ENCODE peak calls at places on chromosomes 16 and 17, in four cellular contexts. One of them, this sample, is unnamed.

GRCh38 chr17:22102177-22102576 is 409.9 kb downstream of the KCNJ18 start:
- DNase-seq in neural crest cell: no peak
- DNase-seq in astrocyte of the cerebellum: no peak
- DNase-seq in PC-3: no peak
- DNase-seq in this sample: no peak

GRCh38 chr16:46763147-46763546 is 15.0 kb upstream of the MYLK3 start:
- DNase-seq in neural crest cell: no peak
- DNase-seq in astrocyte of the cerebellum: no peak
- DNase-seq in PC-3: no peak
- DNase-seq in this sample: no peak

GRCh38 chr16:9647981-9648701 is 534.1 kb downstream of the GRIN2A start:
- DNase-seq in astrocyte of the cerebellum: no peak
- DNase-seq in PC-3: peak; percentile 43
- DNase-seq in neural crest cell: peak; percentile 3
- DNase-seq in this sample: no peak

GRCh38 chr16:28982418-28982817 is 2.4 kb upstream of the LAT start:
- DNase-seq in astrocyte of the cerebellum: no peak
- DNase-seq in neural crest cell: no peak
- DNase-seq in PC-3: no peak
- DNase-seq in this sample: no peak

GRCh38 chr16:49658491-49658890 is 197.4 kb downstream of the ZNF423 start:
- DNase-seq in neural crest cell: no peak
- DNase-seq in PC-3: no peak
- DNase-seq in astrocyte of the cerebellum: no peak
- DNase-seq in this sample: no peak

GRCh38 chr17:15000661-15001060 is 264.5 kb downstream of the PMP22 start:
- DNase-seq in PC-3: no peak
- DNase-seq in astrocyte of the cerebellum: no peak
- DNase-seq in neural crest cell: no peak
- DNase-seq in this sample: no peak

GRCh38 chr16:11681977-11682654 is 13.9 kb downstream of the SNN start:
- DNase-seq in astrocyte of the cerebellum: no peak
- DNase-seq in neural crest cell: no peak
- DNase-seq in PC-3: no peak
- DNase-seq in this sample: no peak

GRCh38 chr17:45117848-45118646 is 14.3 kb downstream of the PLCD3 start:
- DNase-seq in astrocyte of the cerebellum: no peak
- DNase-seq in PC-3: no peak
- DNase-seq in neural crest cell: no peak
- DNase-seq in this sample: no peak

GRCh38 chr16:30526823-30527634 is 663 bp upstream of the ZNF768 start:
- DNase-seq in neural crest cell: peak; percentile 95
- DNase-seq in astrocyte of the cerebellum: peak; percentile 87
- DNase-seq in PC-3: peak; percentile 95
- DNase-seq in this sample: peak; percentile 96

GRCh38 chr16:22887445-22887844 is 73.5 kb downstream of the HS3ST2 start:
- DNase-seq in neural crest cell: no peak
- DNase-seq in astrocyte of the cerebellum: no peak
- DNase-seq in PC-3: no peak
- DNase-seq in this sample: no peak

GRCh38 chr17:2683912-2684311 is 27.7 kb downstream of the CLUH start:
- DNase-seq in neural crest cell: no peak
- DNase-seq in PC-3: peak; percentile 29
- DNase-seq in astrocyte of the cerebellum: no peak
- DNase-seq in this sample: no peak

GRCh38 chr17:21549107-21549687 is 143.1 kb upstream of the KCNJ18 start:
- DNase-seq in neural crest cell: no peak
- DNase-seq in astrocyte of the cerebellum: no peak
- DNase-seq in PC-3: peak; percentile 40
- DNase-seq in this sample: no peak

GRCh38 chr17:44247346-44248219 is 20.4 kb downstream of the SLC4A1 start:
- DNase-seq in neural crest cell: no peak
- DNase-seq in astrocyte of the cerebellum: no peak
- DNase-seq in PC-3: no peak
- DNase-seq in this sample: no peak

GRCh38 chr16:75152635-75153034 is 4.3 kb downstream of the ZFP1 start:
- DNase-seq in neural crest cell: no peak
- DNase-seq in PC-3: no peak
- DNase-seq in astrocyte of the cerebellum: no peak
- DNase-seq in this sample: no peak

GRCh38 chr16:54929090-54930033 is 1.3 kb upstream of the IRX5 start:
- DNase-seq in astrocyte of the cerebellum: peak; percentile 98
- DNase-seq in neural crest cell: peak; percentile 99
- DNase-seq in PC-3: peak; percentile 74
- DNase-seq in this sample: peak; percentile 100
- TF ChIP-seq CTCF in astrocyte of the cerebellum: no peak
- TF ChIP-seq CTCF in neural crest cell: peak; percentile 43
- TF ChIP-seq CTCF in PC-3: no peak
- TF ChIP-seq CTCF in this sample: no peak

DNA sequence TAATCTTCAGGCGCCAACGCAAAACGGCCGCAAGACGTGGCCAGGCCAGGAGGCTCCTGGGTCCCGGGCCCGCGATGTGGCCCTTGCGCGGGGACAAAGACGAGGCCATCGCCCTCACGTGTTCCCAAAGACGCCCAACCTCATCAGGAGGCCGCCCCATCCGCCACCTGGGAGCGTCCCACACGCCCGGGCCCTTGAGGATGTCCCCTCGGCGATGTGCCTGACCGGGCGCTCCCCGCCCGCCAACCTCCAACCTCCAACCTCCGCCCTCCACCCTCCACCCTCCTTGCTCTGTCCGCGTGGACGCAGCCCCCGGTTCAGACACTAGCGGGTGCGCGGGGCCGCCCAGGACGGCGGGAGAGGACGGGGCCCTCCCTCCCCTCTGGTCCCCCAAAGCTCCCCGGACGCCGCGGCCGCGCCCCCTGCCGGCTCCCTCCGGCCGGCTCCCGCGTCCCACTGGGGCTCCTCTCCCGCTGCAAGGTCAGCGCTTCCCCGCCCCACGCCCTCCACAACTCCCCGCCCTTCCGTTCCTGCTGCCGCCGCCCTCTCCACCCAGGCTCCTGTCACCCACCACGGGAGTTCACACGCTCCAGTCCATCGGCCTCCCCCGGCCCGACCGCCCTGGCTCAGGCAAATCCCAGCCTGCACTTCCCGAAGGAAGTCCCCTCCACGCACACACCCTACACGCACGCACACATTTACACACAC is 250.8 kb upstream of the RPL38 start:
- DNase-seq in PC-3: no peak
- DNase-seq in neural crest cell: peak; percentile 73
- DNase-seq in astrocyte of the cerebellum: no peak
- DNase-seq in this sample: no peak
- TF ChIP-seq CTCF in PC-3: peak; percentile 16
- TF ChIP-seq CTCF in neural crest cell: peak; percentile 67
- TF ChIP-seq CTCF in astrocyte of the cerebellum: peak; percentile 39
- TF ChIP-seq CTCF in this sample: peak; percentile 58

GRCh38 chr17:31733326-31733725 is 125.7 kb downstream of the COPRS start:
- DNase-seq in neural crest cell: no peak
- DNase-seq in PC-3: no peak
- DNase-seq in astrocyte of the cerebellum: no peak
- DNase-seq in this sample: no peak
- TF ChIP-seq CTCF in neural crest cell: no peak
- TF ChIP-seq CTCF in PC-3: no peak
- TF ChIP-seq CTCF in astrocyte of the cerebellum: no peak
- TF ChIP-seq CTCF in this sample: no peak

GRCh38 chr16:53121043-53121442 is 66.3 kb downstream of the CHD9 start:
- DNase-seq in PC-3: no peak
- DNase-seq in astrocyte of the cerebellum: no peak
- DNase-seq in neural crest cell: no peak
- DNase-seq in this sample: no peak

GRCh38 chr16:53111078-53111776 is 56.4 kb downstream of the CHD9 start:
- DNase-seq in neural crest cell: no peak
- DNase-seq in PC-3: no peak
- DNase-seq in astrocyte of the cerebellum: no peak
- DNase-seq in this sample: no peak

GRCh38 chr16:53115047-53115446 is 60.3 kb downstream of the CHD9 start:
- DNase-seq in PC-3: no peak
- DNase-seq in astrocyte of the cerebellum: no peak
- DNase-seq in neural crest cell: no peak
- DNase-seq in this sample: no peak

GRCh38 chr16:53112015-53112414 is 57.2 kb downstream of the CHD9 start:
- DNase-seq in neural crest cell: no peak
- DNase-seq in PC-3: no peak
- DNase-seq in astrocyte of the cerebellum: no peak
- DNase-seq in this sample: no peak

DNA sequence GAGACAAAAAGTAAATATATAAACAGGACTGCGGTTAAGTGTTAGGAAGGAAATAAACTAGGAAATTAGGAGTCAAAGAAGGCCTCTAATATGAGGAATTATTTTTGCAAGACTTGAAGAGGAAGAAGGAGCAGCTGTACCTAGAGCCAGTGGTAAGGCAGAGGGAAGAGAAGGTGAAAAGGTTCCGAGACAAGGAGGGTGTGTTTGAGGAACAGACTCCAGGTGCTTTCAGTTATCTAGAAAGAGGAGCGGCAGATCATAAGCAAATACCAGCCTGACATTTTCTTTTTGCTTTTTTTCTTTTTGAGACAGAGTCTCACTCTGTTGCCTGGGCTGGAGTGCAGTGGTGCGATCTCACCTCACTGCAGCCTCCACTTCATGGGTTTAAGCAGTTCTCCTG is 61.0 kb downstream of the CHD9 start:
- DNase-seq in neural crest cell: no peak
- DNase-seq in PC-3: no peak
- DNase-seq in astrocyte of the cerebellum: no peak
- DNase-seq in this sample: no peak
- TF ChIP-seq CTCF in neural crest cell: no peak
- TF ChIP-seq CTCF in PC-3: no peak
- TF ChIP-seq CTCF in astrocyte of the cerebellum: no peak
- TF ChIP-seq CTCF in this sample: no peak

DNA sequence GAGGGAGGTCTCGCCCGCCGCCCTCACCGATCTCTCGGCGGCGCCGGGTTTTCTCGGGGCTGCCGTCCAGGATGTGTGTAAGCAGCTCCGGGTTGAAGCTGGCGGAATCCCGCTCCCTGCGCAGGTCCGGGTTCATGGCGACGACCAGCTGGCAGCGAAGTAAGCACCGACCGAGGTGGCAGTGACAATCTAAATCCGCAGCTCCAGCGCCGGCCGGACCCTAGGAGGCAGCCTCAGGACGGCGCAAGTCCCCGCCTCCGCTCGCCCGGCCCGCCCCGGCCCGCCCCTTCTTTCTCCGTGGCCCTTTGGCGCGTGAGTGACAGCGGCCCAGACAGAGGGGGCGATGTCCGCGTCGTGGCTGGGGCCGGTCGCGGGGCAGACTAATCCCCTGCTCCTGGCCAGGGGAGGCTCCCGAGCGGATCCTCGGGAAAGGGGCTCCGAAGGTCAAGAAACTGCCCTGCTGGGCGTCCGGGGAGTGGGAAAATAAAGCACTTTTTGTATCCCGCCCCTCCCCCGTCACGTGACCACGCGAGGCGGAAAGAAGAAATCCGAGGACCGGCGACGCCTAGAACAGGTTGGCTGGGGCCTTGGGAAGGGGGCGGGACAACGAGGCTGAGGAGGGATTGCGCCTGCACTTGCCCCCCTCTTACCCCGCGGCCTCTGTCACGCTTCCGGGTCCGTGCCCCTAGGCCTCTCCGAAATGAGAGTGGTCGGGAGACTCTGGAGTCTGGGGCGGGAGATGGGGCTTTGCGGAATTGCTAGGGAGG is at the start of the genes ACOX1 and TEN1:
- DNase-seq in PC-3: peak; percentile 98
- DNase-seq in astrocyte of the cerebellum: peak; percentile 90
- DNase-seq in neural crest cell: peak; percentile 94
- DNase-seq in this sample: peak; percentile 96
- TF ChIP-seq CTCF in PC-3: peak; percentile 45
- TF ChIP-seq CTCF in astrocyte of the cerebellum: no peak
- TF ChIP-seq CTCF in neural crest cell: peak; percentile 54
- TF ChIP-seq CTCF in this sample: peak; percentile 48